ENCODE peak calls at places on chromosome 6, in nine cellular contexts. One of them, this sample, is unnamed.

GRCh38 chr6:31546339-31546961 is at the start of gene ATP6V1G2:
- DNase-seq in NCI-H2029 treated with DMSO at 0.1 percent for 48 hours: peak; percentile 85
- DNase-seq in SK-N-DZ: peak; percentile 98
- DNase-seq in stimulated activated CD8-positive, alpha-beta memory T cell treated with anti-CD3 and anti-CD28 coated beads, Interleukin-12 subunit alpha, Interleukin-12 subunit beta, amount 100 ng/mL, for 4 hours: peak; percentile 67
- DNase-seq in caudate nucleus: peak; percentile 94
- DNase-seq in type B pancreatic cell: peak; percentile 92
- DNase-seq in T47D: peak; percentile 96
- DNase-seq in suprapubic skin: peak; percentile 95
- DNase-seq in stromal cell of bone marrow: peak; percentile 89
- DNase-seq in this sample: peak; percentile 91

GRCh38 chr6:158861686-158862381 is 42.7 kb upstream of the EZR start:
- DNase-seq in NCI-H2029 treated with DMSO at 0.1 percent for 48 hours: peak; percentile 87
- DNase-seq in SK-N-DZ: no peak
- DNase-seq in stimulated activated CD8-positive, alpha-beta memory T cell treated with anti-CD3 and anti-CD28 coated beads, Interleukin-12 subunit alpha, Interleukin-12 subunit beta, amount 100 ng/mL, for 4 hours: no peak
- DNase-seq in caudate nucleus: no peak
- DNase-seq in type B pancreatic cell: no peak
- DNase-seq in T47D: peak; percentile 88
- DNase-seq in suprapubic skin: no peak
- DNase-seq in stromal cell of bone marrow: no peak
- DNase-seq in this sample: no peak

GRCh38 chr6:22929228-22929627 is 359.9 kb downstream of the HDGFL1 start:
- DNase-seq in NCI-H2029 treated with DMSO at 0.1 percent for 48 hours: no peak
- DNase-seq in SK-N-DZ: no peak
- DNase-seq in stimulated activated CD8-positive, alpha-beta memory T cell treated with anti-CD3 and anti-CD28 coated beads, Interleukin-12 subunit alpha, Interleukin-12 subunit beta, amount 100 ng/mL, for 4 hours: no peak
- DNase-seq in caudate nucleus: no peak
- DNase-seq in type B pancreatic cell: no peak
- DNase-seq in T47D: no peak
- DNase-seq in suprapubic skin: no peak
- DNase-seq in stromal cell of bone marrow: no peak
- DNase-seq in this sample: no peak

GRCh38 chr6:13709698-13710551 is 1.7 kb downstream of the RANBP9 start:
- DNase-seq in NCI-H2029 treated with DMSO at 0.1 percent for 48 hours: no peak
- DNase-seq in SK-N-DZ: no peak
- DNase-seq in stimulated activated CD8-positive, alpha-beta memory T cell treated with anti-CD3 and anti-CD28 coated beads, Interleukin-12 subunit alpha, Interleukin-12 subunit beta, amount 100 ng/mL, for 4 hours: no peak
- DNase-seq in caudate nucleus: no peak
- DNase-seq in type B pancreatic cell: no peak
- DNase-seq in T47D: no peak
- DNase-seq in suprapubic skin: no peak
- DNase-seq in stromal cell of bone marrow: no peak
- DNase-seq in this sample: peak; percentile 46

GRCh38 chr6:134910596-134910935 is 39.3 kb downstream of the ALDH8A1 start:
- DNase-seq in NCI-H2029 treated with DMSO at 0.1 percent for 48 hours: no peak
- DNase-seq in SK-N-DZ: no peak
- DNase-seq in stimulated activated CD8-positive, alpha-beta memory T cell treated with anti-CD3 and anti-CD28 coated beads, Interleukin-12 subunit alpha, Interleukin-12 subunit beta, amount 100 ng/mL, for 4 hours: no peak
- DNase-seq in caudate nucleus: no peak
- DNase-seq in type B pancreatic cell: no peak
- DNase-seq in T47D: no peak
- DNase-seq in suprapubic skin: no peak
- DNase-seq in stromal cell of bone marrow: no peak
- DNase-seq in this sample: peak; percentile 61

GRCh38 chr6:25050356-25050755 is 114.6 kb upstream of the RIPOR2 start:
- DNase-seq in NCI-H2029 treated with DMSO at 0.1 percent for 48 hours: no peak
- DNase-seq in SK-N-DZ: no peak
- DNase-seq in stimulated activated CD8-positive, alpha-beta memory T cell treated with anti-CD3 and anti-CD28 coated beads, Interleukin-12 subunit alpha, Interleukin-12 subunit beta, amount 100 ng/mL, for 4 hours: no peak
- DNase-seq in caudate nucleus: peak; percentile 33
- DNase-seq in type B pancreatic cell: no peak
- DNase-seq in T47D: no peak
- DNase-seq in suprapubic skin: no peak
- DNase-seq in stromal cell of bone marrow: no peak
- DNase-seq in this sample: peak; percentile 94

GRCh38 chr6:52186480-52186879 is 305 bp downstream of the IL17A start:
- DNase-seq in NCI-H2029 treated with DMSO at 0.1 percent for 48 hours: no peak
- DNase-seq in SK-N-DZ: no peak
- DNase-seq in stimulated activated CD8-positive, alpha-beta memory T cell treated with anti-CD3 and anti-CD28 coated beads, Interleukin-12 subunit alpha, Interleukin-12 subunit beta, amount 100 ng/mL, for 4 hours: no peak
- DNase-seq in caudate nucleus: no peak
- DNase-seq in type B pancreatic cell: no peak
- DNase-seq in T47D: no peak
- DNase-seq in suprapubic skin: no peak
- DNase-seq in stromal cell of bone marrow: no peak
- DNase-seq in this sample: no peak

GRCh38 chr6:51655517-51655916 is 431.9 kb downstream of the PKHD1 start:
- DNase-seq in NCI-H2029 treated with DMSO at 0.1 percent for 48 hours: no peak
- DNase-seq in SK-N-DZ: no peak
- DNase-seq in stimulated activated CD8-positive, alpha-beta memory T cell treated with anti-CD3 and anti-CD28 coated beads, Interleukin-12 subunit alpha, Interleukin-12 subunit beta, amount 100 ng/mL, for 4 hours: no peak
- DNase-seq in caudate nucleus: no peak
- DNase-seq in type B pancreatic cell: no peak
- DNase-seq in T47D: no peak
- DNase-seq in suprapubic skin: no peak
- DNase-seq in stromal cell of bone marrow: no peak
- DNase-seq in this sample: no peak

GRCh38 chr6:80528115-80528514 is 421.6 kb downstream of the BCKDHB start:
- DNase-seq in NCI-H2029 treated with DMSO at 0.1 percent for 48 hours: no peak
- DNase-seq in SK-N-DZ: no peak
- DNase-seq in stimulated activated CD8-positive, alpha-beta memory T cell treated with anti-CD3 and anti-CD28 coated beads, Interleukin-12 subunit alpha, Interleukin-12 subunit beta, amount 100 ng/mL, for 4 hours: no peak
- DNase-seq in caudate nucleus: no peak
- DNase-seq in type B pancreatic cell: no peak
- DNase-seq in T47D: peak; percentile 23
- DNase-seq in suprapubic skin: no peak
- DNase-seq in stromal cell of bone marrow: no peak
- DNase-seq in this sample: peak; percentile 56

GRCh38 chr6:107957165-107957908 is 671 bp downstream of the SEC63 start:
- DNase-seq in NCI-H2029 treated with DMSO at 0.1 percent for 48 hours: peak; percentile 57
- DNase-seq in SK-N-DZ: peak; percentile 22
- DNase-seq in stimulated activated CD8-positive, alpha-beta memory T cell treated with anti-CD3 and anti-CD28 coated beads, Interleukin-12 subunit alpha, Interleukin-12 subunit beta, amount 100 ng/mL, for 4 hours: peak; percentile 27
- DNase-seq in caudate nucleus: peak; percentile 38
- DNase-seq in type B pancreatic cell: peak; percentile 74
- DNase-seq in T47D: peak; percentile 16
- DNase-seq in suprapubic skin: peak; percentile 76
- DNase-seq in stromal cell of bone marrow: peak; percentile 66
- DNase-seq in this sample: peak; percentile 75

GRCh38 chr6:74167951-74168350 is 471.9 kb downstream of the CD109 start:
- DNase-seq in NCI-H2029 treated with DMSO at 0.1 percent for 48 hours: no peak
- DNase-seq in SK-N-DZ: no peak
- DNase-seq in stimulated activated CD8-positive, alpha-beta memory T cell treated with anti-CD3 and anti-CD28 coated beads, Interleukin-12 subunit alpha, Interleukin-12 subunit beta, amount 100 ng/mL, for 4 hours: no peak
- DNase-seq in caudate nucleus: no peak
- DNase-seq in type B pancreatic cell: no peak
- DNase-seq in T47D: no peak
- DNase-seq in suprapubic skin: no peak
- DNase-seq in stromal cell of bone marrow: peak; percentile 19
- DNase-seq in this sample: peak; percentile 1

GRCh38 chr6:131894735-131895424 is 56.3 kb downstream of the CCN2 start:
- DNase-seq in NCI-H2029 treated with DMSO at 0.1 percent for 48 hours: no peak
- DNase-seq in SK-N-DZ: no peak
- DNase-seq in stimulated activated CD8-positive, alpha-beta memory T cell treated with anti-CD3 and anti-CD28 coated beads, Interleukin-12 subunit alpha, Interleukin-12 subunit beta, amount 100 ng/mL, for 4 hours: no peak
- DNase-seq in caudate nucleus: no peak
- DNase-seq in type B pancreatic cell: no peak
- DNase-seq in T47D: peak; percentile 29
- DNase-seq in suprapubic skin: no peak
- DNase-seq in stromal cell of bone marrow: no peak
- DNase-seq in this sample: peak; percentile 68

GRCh38 chr6:53437557-53438202 is 88.9 kb upstream of the ELOVL5 start:
- DNase-seq in NCI-H2029 treated with DMSO at 0.1 percent for 48 hours: peak; percentile 56
- DNase-seq in SK-N-DZ: peak; percentile 30
- DNase-seq in stimulated activated CD8-positive, alpha-beta memory T cell treated with anti-CD3 and anti-CD28 coated beads, Interleukin-12 subunit alpha, Interleukin-12 subunit beta, amount 100 ng/mL, for 4 hours: no peak
- DNase-seq in caudate nucleus: peak; percentile 13
- DNase-seq in type B pancreatic cell: no peak
- DNase-seq in T47D: peak; percentile 82
- DNase-seq in suprapubic skin: no peak
- DNase-seq in stromal cell of bone marrow: peak; percentile 73
- DNase-seq in this sample: peak; percentile 94

GRCh38 chr6:109676724-109677123 is 14.3 kb downstream of the AK9 start:
- DNase-seq in NCI-H2029 treated with DMSO at 0.1 percent for 48 hours: no peak
- DNase-seq in SK-N-DZ: no peak
- DNase-seq in stimulated activated CD8-positive, alpha-beta memory T cell treated with anti-CD3 and anti-CD28 coated beads, Interleukin-12 subunit alpha, Interleukin-12 subunit beta, amount 100 ng/mL, for 4 hours: no peak
- DNase-seq in caudate nucleus: no peak
- DNase-seq in type B pancreatic cell: no peak
- DNase-seq in T47D: no peak
- DNase-seq in suprapubic skin: no peak
- DNase-seq in stromal cell of bone marrow: no peak
- DNase-seq in this sample: no peak

GRCh38 chr6:99241905-99242534 is 107.5 kb downstream of the FAXC start:
- DNase-seq in NCI-H2029 treated with DMSO at 0.1 percent for 48 hours: peak; percentile 8
- DNase-seq in SK-N-DZ: peak; percentile 21
- DNase-seq in stimulated activated CD8-positive, alpha-beta memory T cell treated with anti-CD3 and anti-CD28 coated beads, Interleukin-12 subunit alpha, Interleukin-12 subunit beta, amount 100 ng/mL, for 4 hours: no peak
- DNase-seq in caudate nucleus: peak; percentile 2
- DNase-seq in type B pancreatic cell: no peak
- DNase-seq in T47D: peak; percentile 72
- DNase-seq in suprapubic skin: no peak
- DNase-seq in stromal cell of bone marrow: peak; percentile 5
- DNase-seq in this sample: peak; percentile 22

GRCh38 chr6:127216821-127217789 is 49.6 kb upstream of the RNF146 start:
- DNase-seq in NCI-H2029 treated with DMSO at 0.1 percent for 48 hours: no peak
- DNase-seq in SK-N-DZ: no peak
- DNase-seq in stimulated activated CD8-positive, alpha-beta memory T cell treated with anti-CD3 and anti-CD28 coated beads, Interleukin-12 subunit alpha, Interleukin-12 subunit beta, amount 100 ng/mL, for 4 hours: no peak
- DNase-seq in caudate nucleus: no peak
- DNase-seq in type B pancreatic cell: no peak
- DNase-seq in T47D: no peak
- DNase-seq in suprapubic skin: no peak
- DNase-seq in stromal cell of bone marrow: no peak
- DNase-seq in this sample: no peak

GRCh38 chr6:120405947-120406346 is 928.3 kb downstream of the TBC1D32 start:
- DNase-seq in NCI-H2029 treated with DMSO at 0.1 percent for 48 hours: no peak
- DNase-seq in SK-N-DZ: peak; percentile 11
- DNase-seq in stimulated activated CD8-positive, alpha-beta memory T cell treated with anti-CD3 and anti-CD28 coated beads, Interleukin-12 subunit alpha, Interleukin-12 subunit beta, amount 100 ng/mL, for 4 hours: no peak
- DNase-seq in caudate nucleus: no peak
- DNase-seq in type B pancreatic cell: no peak
- DNase-seq in T47D: peak; percentile 38
- DNase-seq in suprapubic skin: no peak
- DNase-seq in stromal cell of bone marrow: no peak
- DNase-seq in this sample: no peak

GRCh38 chr6:75458895-75459294 is 34.7 kb downstream of the FILIP1 start:
- DNase-seq in NCI-H2029 treated with DMSO at 0.1 percent for 48 hours: no peak
- DNase-seq in SK-N-DZ: no peak
- DNase-seq in stimulated activated CD8-positive, alpha-beta memory T cell treated with anti-CD3 and anti-CD28 coated beads, Interleukin-12 subunit alpha, Interleukin-12 subunit beta, amount 100 ng/mL, for 4 hours: no peak
- DNase-seq in caudate nucleus: no peak
- DNase-seq in type B pancreatic cell: no peak
- DNase-seq in T47D: no peak
- DNase-seq in suprapubic skin: no peak
- DNase-seq in stromal cell of bone marrow: peak; percentile 67
- DNase-seq in this sample: peak; percentile 75

GRCh38 chr6:153564803-153565202 is 433.7 kb upstream of the RGS17 start:
- DNase-seq in NCI-H2029 treated with DMSO at 0.1 percent for 48 hours: no peak
- DNase-seq in SK-N-DZ: no peak
- DNase-seq in stimulated activated CD8-positive, alpha-beta memory T cell treated with anti-CD3 and anti-CD28 coated beads, Interleukin-12 subunit alpha, Interleukin-12 subunit beta, amount 100 ng/mL, for 4 hours: no peak
- DNase-seq in caudate nucleus: no peak
- DNase-seq in type B pancreatic cell: no peak
- DNase-seq in T47D: peak; percentile 4
- DNase-seq in suprapubic skin: no peak
- DNase-seq in stromal cell of bone marrow: no peak
- DNase-seq in this sample: no peak

GRCh38 chr6:28208180-28208659 is 16.9 kb upstream of the ZSCAN9 start:
- DNase-seq in NCI-H2029 treated with DMSO at 0.1 percent for 48 hours: no peak
- DNase-seq in SK-N-DZ: no peak
- DNase-seq in stimulated activated CD8-positive, alpha-beta memory T cell treated with anti-CD3 and anti-CD28 coated beads, Interleukin-12 subunit alpha, Interleukin-12 subunit beta, amount 100 ng/mL, for 4 hours: no peak
- DNase-seq in caudate nucleus: no peak
- DNase-seq in type B pancreatic cell: no peak
- DNase-seq in T47D: no peak
- DNase-seq in suprapubic skin: no peak
- DNase-seq in stromal cell of bone marrow: no peak
- DNase-seq in this sample: no peak

GRCh38 chr6:46235242-46235641 is 64.5 kb upstream of the ENPP5 start:
- DNase-seq in NCI-H2029 treated with DMSO at 0.1 percent for 48 hours: no peak
- DNase-seq in SK-N-DZ: no peak
- DNase-seq in stimulated activated CD8-positive, alpha-beta memory T cell treated with anti-CD3 and anti-CD28 coated beads, Interleukin-12 subunit alpha, Interleukin-12 subunit beta, amount 100 ng/mL, for 4 hours: no peak
- DNase-seq in caudate nucleus: no peak
- DNase-seq in type B pancreatic cell: no peak
- DNase-seq in T47D: no peak
- DNase-seq in suprapubic skin: no peak
- DNase-seq in stromal cell of bone marrow: no peak
- DNase-seq in this sample: no peak

GRCh38 chr6:126773122-126773805 is 345.2 kb upstream of the RSPO3 start:
- DNase-seq in NCI-H2029 treated with DMSO at 0.1 percent for 48 hours: no peak
- DNase-seq in SK-N-DZ: no peak
- DNase-seq in stimulated activated CD8-positive, alpha-beta memory T cell treated with anti-CD3 and anti-CD28 coated beads, Interleukin-12 subunit alpha, Interleukin-12 subunit beta, amount 100 ng/mL, for 4 hours: no peak
- DNase-seq in caudate nucleus: no peak
- DNase-seq in type B pancreatic cell: no peak
- DNase-seq in T47D: no peak
- DNase-seq in suprapubic skin: no peak
- DNase-seq in stromal cell of bone marrow: no peak
- DNase-seq in this sample: peak; percentile 57

GRCh38 chr6:132192646-132193045 is 208.6 kb downstream of the MOXD1 start:
- DNase-seq in NCI-H2029 treated with DMSO at 0.1 percent for 48 hours: no peak
- DNase-seq in SK-N-DZ: no peak
- DNase-seq in stimulated activated CD8-positive, alpha-beta memory T cell treated with anti-CD3 and anti-CD28 coated beads, Interleukin-12 subunit alpha, Interleukin-12 subunit beta, amount 100 ng/mL, for 4 hours: no peak
- DNase-seq in caudate nucleus: no peak
- DNase-seq in type B pancreatic cell: no peak
- DNase-seq in T47D: no peak
- DNase-seq in suprapubic skin: no peak
- DNase-seq in stromal cell of bone marrow: peak; percentile 63
- DNase-seq in this sample: no peak

GRCh38 chr6:41638801-41639555 is 710 bp downstream of the MDFI start:
- DNase-seq in NCI-H2029 treated with DMSO at 0.1 percent for 48 hours: no peak
- DNase-seq in SK-N-DZ: no peak
- DNase-seq in stimulated activated CD8-positive, alpha-beta memory T cell treated with anti-CD3 and anti-CD28 coated beads, Interleukin-12 subunit alpha, Interleukin-12 subunit beta, amount 100 ng/mL, for 4 hours: no peak
- DNase-seq in caudate nucleus: no peak
- DNase-seq in type B pancreatic cell: no peak
- DNase-seq in T47D: no peak
- DNase-seq in suprapubic skin: no peak
- DNase-seq in stromal cell of bone marrow: no peak
- DNase-seq in this sample: peak; percentile 65

GRCh38 chr6:113184291-113184690 is 672.9 kb upstream of the MARCKS start:
- DNase-seq in NCI-H2029 treated with DMSO at 0.1 percent for 48 hours: no peak
- DNase-seq in SK-N-DZ: no peak
- DNase-seq in stimulated activated CD8-positive, alpha-beta memory T cell treated with anti-CD3 and anti-CD28 coated beads, Interleukin-12 subunit alpha, Interleukin-12 subunit beta, amount 100 ng/mL, for 4 hours: no peak
- DNase-seq in caudate nucleus: no peak
- DNase-seq in type B pancreatic cell: no peak
- DNase-seq in T47D: no peak
- DNase-seq in suprapubic skin: no peak
- DNase-seq in stromal cell of bone marrow: peak; percentile 80
- DNase-seq in this sample: peak; percentile 92

GRCh38 chr6:25446815-25447569 is 167.8 kb downstream of the CARMIL1 start:
- DNase-seq in NCI-H2029 treated with DMSO at 0.1 percent for 48 hours: no peak
- DNase-seq in SK-N-DZ: no peak
- DNase-seq in stimulated activated CD8-positive, alpha-beta memory T cell treated with anti-CD3 and anti-CD28 coated beads, Interleukin-12 subunit alpha, Interleukin-12 subunit beta, amount 100 ng/mL, for 4 hours: no peak
- DNase-seq in caudate nucleus: no peak
- DNase-seq in type B pancreatic cell: no peak
- DNase-seq in T47D: no peak
- DNase-seq in suprapubic skin: no peak
- DNase-seq in stromal cell of bone marrow: no peak
- DNase-seq in this sample: no peak

GRCh38 chr6:154218787-154219186 is 137.8 kb downstream of the IPCEF1 start:
- DNase-seq in NCI-H2029 treated with DMSO at 0.1 percent for 48 hours: no peak
- DNase-seq in SK-N-DZ: no peak
- DNase-seq in stimulated activated CD8-positive, alpha-beta memory T cell treated with anti-CD3 and anti-CD28 coated beads, Interleukin-12 subunit alpha, Interleukin-12 subunit beta, amount 100 ng/mL, for 4 hours: no peak
- DNase-seq in caudate nucleus: no peak
- DNase-seq in type B pancreatic cell: no peak
- DNase-seq in T47D: no peak
- DNase-seq in suprapubic skin: no peak
- DNase-seq in stromal cell of bone marrow: no peak
- DNase-seq in this sample: no peak

GRCh38 chr6:4413073-4413472 is 277.7 kb upstream of the ECI2 start:
- DNase-seq in NCI-H2029 treated with DMSO at 0.1 percent for 48 hours: no peak
- DNase-seq in SK-N-DZ: no peak
- DNase-seq in stimulated activated CD8-positive, alpha-beta memory T cell treated with anti-CD3 and anti-CD28 coated beads, Interleukin-12 subunit alpha, Interleukin-12 subunit beta, amount 100 ng/mL, for 4 hours: no peak
- DNase-seq in caudate nucleus: no peak
- DNase-seq in type B pancreatic cell: no peak
- DNase-seq in T47D: no peak
- DNase-seq in suprapubic skin: no peak
- DNase-seq in stromal cell of bone marrow: peak; percentile 72
- DNase-seq in this sample: peak; percentile 73

GRCh38 chr6:34325618-34326017 is 66.9 kb downstream of the NUDT3 start:
- DNase-seq in NCI-H2029 treated with DMSO at 0.1 percent for 48 hours: no peak
- DNase-seq in SK-N-DZ: no peak
- DNase-seq in stimulated activated CD8-positive, alpha-beta memory T cell treated with anti-CD3 and anti-CD28 coated beads, Interleukin-12 subunit alpha, Interleukin-12 subunit beta, amount 100 ng/mL, for 4 hours: no peak
- DNase-seq in caudate nucleus: no peak
- DNase-seq in type B pancreatic cell: no peak
- DNase-seq in T47D: no peak
- DNase-seq in suprapubic skin: no peak
- DNase-seq in stromal cell of bone marrow: no peak
- DNase-seq in this sample: no peak

GRCh38 chr6:112296122-112296521 is 41.8 kb upstream of the LAMA4 start:
- DNase-seq in NCI-H2029 treated with DMSO at 0.1 percent for 48 hours: no peak
- DNase-seq in SK-N-DZ: no peak
- DNase-seq in stimulated activated CD8-positive, alpha-beta memory T cell treated with anti-CD3 and anti-CD28 coated beads, Interleukin-12 subunit alpha, Interleukin-12 subunit beta, amount 100 ng/mL, for 4 hours: no peak
- DNase-seq in caudate nucleus: no peak
- DNase-seq in type B pancreatic cell: no peak
- DNase-seq in T47D: peak; percentile 51
- DNase-seq in suprapubic skin: no peak
- DNase-seq in stromal cell of bone marrow: peak; percentile 65
- DNase-seq in this sample: peak; percentile 23

GRCh38 chr6:158819977-158820632 is 937 bp upstream of the EZR start:
- DNase-seq in NCI-H2029 treated with DMSO at 0.1 percent for 48 hours: no peak
- DNase-seq in SK-N-DZ: no peak
- DNase-seq in stimulated activated CD8-positive, alpha-beta memory T cell treated with anti-CD3 and anti-CD28 coated beads, Interleukin-12 subunit alpha, Interleukin-12 subunit beta, amount 100 ng/mL, for 4 hours: no peak
- DNase-seq in caudate nucleus: no peak
- DNase-seq in type B pancreatic cell: no peak
- DNase-seq in T47D: no peak
- DNase-seq in suprapubic skin: no peak
- DNase-seq in stromal cell of bone marrow: no peak
- DNase-seq in this sample: no peak